ENCODE peak calls at places on chromosomes 16 and 17, in six cellular contexts. U is endothelial cell; I is left ventricle myocardium inferior; M is Calu3; Z is transverse colon; A is CD8-positive, alpha-beta T cell. N is an unnamed sample.

GRCh38 chr17:62692721-62693431 is 65.4 kb downstream of the MRC2 start:
- DNase-seq in U (peak; percentile 52), I (no peak), M (peak; percentile 26), Z (no peak), A (no peak), N (no peak)

GRCh38 chr17:11589706-11590105 is 8.6 kb upstream of the DNAH9 start:
- DNase-seq in U (no peak), I (no peak), M (no peak), Z (no peak), A (no peak), N (no peak)

GRCh38 chr17:8406174-8406573 is 8.5 kb upstream of the RNF222 start:
- DNase-seq in U (no peak), I (no peak), M (no peak), Z (no peak), A (no peak), N (no peak)

GRCh38 chr17:59666235-59666634 is 41.0 kb downstream of the PTRH2 start:
- DNase-seq in U (no peak), I (no peak), M (no peak), Z (peak; percentile 42), A (no peak), N (no peak)

GRCh38 chr16:57736419-57737281 is 1.1 kb downstream of the KATNB1 start:
- DNase-seq in U (peak; percentile 51), I (peak; percentile 16), M (peak; percentile 58), Z (peak; percentile 55), A (peak; percentile 34), N (peak; percentile 68)

GRCh38 chr17:9568957-9569588 is 6.5 kb downstream of the STX8 start:
- DNase-seq in U (no peak), I (no peak), M (no peak), Z (no peak), A (no peak), N (no peak)

GRCh38 chr16:1535391-1536291 is 2.2 kb downstream of the TMEM204 start:
- DNase-seq in U (no peak), I (no peak), M (no peak), Z (no peak), A (no peak), N (peak; percentile 54)

GRCh38 chr16:53094013-53094630 is 39.3 kb downstream of the CHD9 start:
- DNase-seq in U (peak; percentile 37), I (peak; percentile 68), M (peak; percentile 72), Z (peak; percentile 90), A (no peak), N (peak; percentile 91)

GRCh38 chr17:7897773-7898172 is 9.2 kb downstream of the CHD3 start:
- DNase-seq in U (no peak), I (no peak), M (no peak), Z (peak; percentile 27), A (no peak), N (peak; percentile 51)

GRCh38 chr16:48014349-48015135 is 141.3 kb downstream of the ABCC12 start:
- DNase-seq in U (no peak), I (no peak), M (peak; percentile 20), Z (no peak), A (no peak), N (no peak)

GRCh38 chr17:72351884-72352346 is 231.1 kb downstream of the SOX9 start:
- DNase-seq in U (no peak), I (no peak), M (no peak), Z (no peak), A (no peak), N (no peak)

GRCh38 chr16:68704232-68704867 is 32.7 kb upstream of the CDH1 start:
- DNase-seq in U (peak; percentile 79), I (peak; percentile 45), M (peak; percentile 93), Z (peak; percentile 92), A (peak; percentile 41), N (peak; percentile 93)
- TF ChIP-seq CTCF in U (peak; percentile 76), I (peak; percentile 67), M (peak; percentile 81), Z (peak; percentile 71), A (peak; percentile 53), N (peak; percentile 71)

GRCh38 chr16:9949396-9949795 is 232.8 kb downstream of the GRIN2A start:
- DNase-seq in U (no peak), I (no peak), M (no peak), Z (no peak), A (no peak), N (no peak)

GRCh38 chr16:9943121-9943520 is 239.1 kb downstream of the GRIN2A start:
- DNase-seq in U (no peak), I (no peak), M (no peak), Z (no peak), A (no peak), N (no peak)

GRCh38 chr16:9948933-9949332 is 233.3 kb downstream of the GRIN2A start:
- DNase-seq in U (no peak), I (no peak), M (no peak), Z (no peak), A (no peak), N (no peak)

GRCh38 chr16:9941245-9941644 is 241.0 kb downstream of the GRIN2A start:
- DNase-seq in U (no peak), I (no peak), M (no peak), Z (no peak), A (no peak), N (no peak)

GRCh38 chr16:9946022-9946720 is 236.1 kb downstream of the GRIN2A start:
- DNase-seq in U (no peak), I (no peak), M (no peak), Z (no peak), A (no peak), N (peak; percentile 3)
- TF ChIP-seq CTCF in U (no peak), I (peak; percentile 37), M (no peak), Z (no peak), A (no peak), N (no peak)

GRCh38 chr16:46607529-46607928 is 13.7 kb downstream of the SHCBP1 start:
- DNase-seq in U (no peak), I (no peak), M (no peak), Z (no peak), A (no peak), N (no peak)
- TF ChIP-seq CTCF in U (no peak), I (peak; percentile 58), M (no peak), Z (peak; percentile 39), A (peak; percentile 51), N (no peak)

GRCh38 chr17:61349350-61349749 is 50.3 kb upstream of the TBX2 start:
- DNase-seq in U (peak; percentile 25), I (no peak), M (no peak), Z (no peak), A (no peak), N (no peak)
- TF ChIP-seq CTCF in U (no peak), I (peak; percentile 19), M (no peak), Z (no peak), A (no peak), N (no peak)

GRCh38 chr17:55057184-55057583 is 88.6 kb downstream of the STXBP4 start:
- DNase-seq in U (no peak), I (no peak), M (no peak), Z (no peak), A (no peak), N (no peak)

GRCh38 chr17:55056530-55056929 is 88.0 kb downstream of the STXBP4 start:
- DNase-seq in U (no peak), I (no peak), M (peak; percentile 24), Z (no peak), A (no peak), N (no peak)

GRCh38 chr17:55059724-55060123 is 91.2 kb downstream of the STXBP4 start:
- DNase-seq in U (no peak), I (no peak), M (no peak), Z (no peak), A (no peak), N (no peak)

GRCh38 chr17:55054429-55054828 is 85.9 kb downstream of the STXBP4 start:
- DNase-seq in U (no peak), I (no peak), M (no peak), Z (no peak), A (no peak), N (no peak)

GRCh38 chr17:55053855-55054254 is 85.3 kb downstream of the STXBP4 start:
- DNase-seq in U (no peak), I (no peak), M (no peak), Z (no peak), A (no peak), N (no peak)
- TF ChIP-seq CTCF in U (peak; percentile 52), I (peak; percentile 42), M (no peak), Z (peak; percentile 32), A (no peak), N (no peak)

DNA sequence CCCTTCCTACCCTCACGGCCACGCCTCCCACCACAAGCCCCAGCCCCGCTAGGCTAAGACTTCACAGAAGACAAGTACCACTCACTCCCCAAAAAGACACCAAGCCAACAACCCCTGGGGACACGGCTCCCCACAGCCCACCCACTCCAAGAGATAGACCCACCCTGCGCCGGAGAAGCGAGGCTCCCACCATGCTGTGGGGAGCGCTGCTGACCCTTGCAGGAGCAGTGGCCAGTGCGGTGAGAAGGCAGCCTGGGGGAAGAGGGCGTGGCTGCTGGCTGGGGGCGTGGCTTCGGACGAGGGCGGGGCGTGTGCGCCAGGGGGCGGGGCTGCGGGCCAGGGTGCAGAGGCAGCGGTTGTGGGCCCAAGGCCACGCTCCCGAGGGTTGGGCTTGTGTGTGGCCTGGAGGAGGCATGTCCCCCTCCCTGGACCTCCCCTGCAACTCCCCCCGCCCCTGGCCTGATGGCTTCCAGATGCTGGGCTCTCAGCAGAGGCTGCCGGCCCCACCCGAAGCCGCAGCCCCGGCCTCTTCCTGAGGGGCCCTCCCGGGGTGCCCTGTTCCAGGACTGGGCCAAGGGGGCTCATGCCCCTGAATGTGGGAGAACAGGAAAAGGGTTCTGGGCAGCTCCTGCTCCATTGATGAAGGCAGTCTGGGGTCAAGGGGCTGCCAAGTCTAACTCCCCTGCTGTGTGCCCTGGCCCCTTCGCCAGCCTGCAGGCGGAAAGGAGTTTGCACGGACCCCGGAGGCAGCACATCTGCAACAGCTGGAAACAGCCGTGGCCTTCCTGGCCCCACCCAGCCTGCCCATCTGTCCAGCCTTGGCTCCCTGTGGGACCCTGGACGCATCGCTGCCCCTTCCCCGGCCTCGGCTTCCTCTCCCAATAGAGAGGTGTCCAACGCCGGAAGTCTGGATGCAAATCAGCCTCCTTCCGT is 9.1 kb downstream of the TFAP4 start:
- DNase-seq in U (peak; percentile 49), I (peak; percentile 85), M (no peak), Z (peak; percentile 66), A (no peak), N (peak; percentile 77)
- TF ChIP-seq CTCF in U (no peak), I (no peak), M (no peak), Z (no peak), A (no peak), N (no peak)

GRCh38 chr16:85699224-85699558 is 10.4 kb upstream of the GINS2 start:
- DNase-seq in U (no peak), I (no peak), M (no peak), Z (no peak), A (no peak), N (no peak)
- TF ChIP-seq CTCF in U (no peak), I (no peak), M (no peak), Z (no peak), A (no peak), N (no peak)

GRCh38 chr17:15091825-15092224 is 173.3 kb downstream of the PMP22 start:
- DNase-seq in U (no peak), I (no peak), M (peak; percentile 0), Z (no peak), A (no peak), N (no peak)
- TF ChIP-seq CTCF in U (no peak), I (no peak), M (no peak), Z (no peak), A (no peak), N (no peak)

GRCh38 chr16:12267491-12267890 is 291.0 kb downstream of the SNX29 start:
- DNase-seq in U (no peak), I (no peak), M (no peak), Z (no peak), A (no peak), N (no peak)
- TF ChIP-seq CTCF in U (no peak), I (no peak), M (no peak), Z (no peak), A (no peak), N (no peak)